ENCODE peak calls at places on chromosome 20, in four cellular contexts. Q, G, L and J are unnamed samples.

GRCh38 chr20:34849778-34850177 is 22.9 kb downstream of the GGT7 start:
- DNase-seq in Q (no peak), G (no peak), L (no peak), J (no peak)

GRCh38 chr20:24488800-24489175 is 19.4 kb downstream of the SYNDIG1 start:
- DNase-seq in Q (no peak), G (no peak), L (peak; percentile 39), J (no peak)

GRCh38 chr20:17655286-17655651 is 26.8 kb downstream of the RRBP1 start:
- DNase-seq in Q (no peak), G (no peak), L (peak; percentile 36), J (no peak)

GRCh38 chr20:53077373-53078205 is 105.4 kb downstream of the TSHZ2 start:
- DNase-seq in Q (no peak), G (no peak), L (no peak), J (no peak)

GRCh38 chr20:52958206-52958605 is 14.0 kb upstream of the TSHZ2 start:
- DNase-seq in Q (no peak), G (no peak), L (no peak), J (no peak)

GRCh38 chr20:7627734-7628663 is 312.3 kb downstream of the HAO1 start:
- DNase-seq in Q (no peak), G (no peak), L (no peak), J (no peak)

GRCh38 chr20:60035-60918 is 27.2 kb upstream of the DEFB125 start:
- DNase-seq in Q (no peak), G (no peak), L (no peak), J (no peak)

GRCh38 chr20:40961686-40962640 is 66.7 kb upstream of the TOP1 start:
- DNase-seq in Q (no peak), G (peak; percentile 64), L (no peak), J (no peak)

GRCh38 chr20:16701296-16701695 is 28.5 kb upstream of the SNRPB2 start:
- DNase-seq in Q (no peak), G (no peak), L (no peak), J (no peak)

GRCh38 chr20:37670426-37670825 is 23.4 kb upstream of the CTNNBL1 start:
- DNase-seq in Q (peak; percentile 11), G (no peak), L (no peak), J (no peak)

GRCh38 chr20:3231889-3232588 is 7.0 kb downstream of the SLC4A11 start:
- DNase-seq in Q (no peak), G (no peak), L (no peak), J (no peak)

GRCh38 chr20:59933296-59933848 is at the start of gene SYCP2:
- DNase-seq in Q (peak; percentile 28), G (peak; percentile 36), L (peak; percentile 86), J (no peak)

GRCh38 chr20:12827796-12828406 is 180.9 kb upstream of the SPTLC3 start:
- DNase-seq in Q (no peak), G (no peak), L (no peak), J (no peak)

GRCh38 chr20:56343861-56344381 is 14.9 kb upstream of the FAM210B start:
- DNase-seq in Q (peak; percentile 21), G (no peak), L (peak; percentile 79), J (peak; percentile 73)

GRCh38 chr20:50314936-50315335 is 124.3 kb downstream of the CEBPB start:
- DNase-seq in Q (no peak), G (no peak), L (no peak), J (no peak)

GRCh38 chr20:1811621-1812498 is 83.3 kb upstream of the SIRPA start:
- DNase-seq in Q (no peak), G (peak; percentile 91), L (no peak), J (no peak)

GRCh38 chr20:38545771-38546170 is 35.2 kb upstream of the ADIG start:
- DNase-seq in Q (no peak), G (no peak), L (no peak), J (no peak)

GRCh38 chr20:58133020-58133419 is 95.4 kb downstream of the ANKRD60 start:
- DNase-seq in Q (no peak), G (no peak), L (no peak), J (no peak)

GRCh38 chr20:36856196-36856595 is 19.7 kb upstream of the TLDC2 start:
- DNase-seq in Q (no peak), G (no peak), L (no peak), J (no peak)

GRCh38 chr20:24160563-24161355 is 172.2 kb upstream of the GGTLC1 start:
- DNase-seq in Q (peak; percentile 13), G (no peak), L (no peak), J (no peak)

GRCh38 chr20:60586417-60587105 is 628.3 kb downstream of the CDH26 start:
- DNase-seq in Q (no peak), G (no peak), L (peak; percentile 74), J (no peak)

GRCh38 chr20:11852801-11853200 is 64.9 kb upstream of the BTBD3 start:
- DNase-seq in Q (no peak), G (no peak), L (no peak), J (no peak)

GRCh38 chr20:50655325-50655880 is 35.9 kb downstream of the RIPOR3 start:
- DNase-seq in Q (peak; percentile 58), G (peak; percentile 65), L (no peak), J (no peak)

GRCh38 chr20:44419131-44419844 is 56.4 kb upstream of the TTPAL start:
- DNase-seq in Q (no peak), G (no peak), L (no peak), J (no peak)

GRCh38 chr20:2751868-2752630 is 48.4 kb downstream of the CPXM1 start:
- DNase-seq in Q (peak; percentile 50), G (no peak), L (peak; percentile 83), J (peak; percentile 66)

GRCh38 chr20:31675828-31676533 is 38.3 kb downstream of the COX4I2 start:
- DNase-seq in Q (no peak), G (no peak), L (peak; percentile 80), J (no peak)

GRCh38 chr20:719816-720215 is 44.2 kb upstream of the SCRT2 start:
- DNase-seq in Q (no peak), G (no peak), L (peak; percentile 41), J (no peak)

GRCh38 chr20:5061209-5061608 is 58.5 kb downstream of the PCNA start:
- DNase-seq in Q (no peak), G (no peak), L (no peak), J (no peak)

GRCh38 chr20:58102252-58102651 is 126.2 kb downstream of the ANKRD60 start:
- DNase-seq in Q (no peak), G (peak; percentile 77), L (no peak), J (no peak)

GRCh38 chr20:5844063-5844681 is 94.0 kb downstream of the SHLD1 start:
- DNase-seq in Q (no peak), G (no peak), L (no peak), J (peak; percentile 44)

GRCh38 chr20:53512076-53512475 is 81.6 kb downstream of the ZNF217 start:
- DNase-seq in Q (no peak), G (no peak), L (no peak), J (no peak)

GRCh38 chr20:22546344-22546743 is 38.0 kb downstream of the FOXA2 start:
- DNase-seq in Q (no peak), G (no peak), L (no peak), J (no peak)

GRCh38 chr20:53399131-53399530 is 194.5 kb downstream of the ZNF217 start:
- DNase-seq in Q (no peak), G (no peak), L (no peak), J (no peak)

GRCh38 chr20:59987135-59987534 is 28.9 kb downstream of the CDH26 start:
- DNase-seq in Q (no peak), G (no peak), L (no peak), J (no peak)

GRCh38 chr20:5001174-5002076 is at the start of gene SLC23A2:
- DNase-seq in Q (peak; percentile 51), G (no peak), L (peak; percentile 93), J (peak; percentile 68)

GRCh38 chr20:46253391-46253790 is 54.9 kb downstream of the CDH22 start:
- DNase-seq in Q (peak; percentile 17), G (no peak), L (no peak), J (no peak)

GRCh38 chr20:44501448-44501847 is 20.4 kb downstream of the SERINC3 start:
- DNase-seq in Q (no peak), G (no peak), L (no peak), J (no peak)

GRCh38 chr20:42074944-42075343 is 456.8 kb upstream of the CHD6 start:
- DNase-seq in Q (no peak), G (no peak), L (no peak), J (no peak)
- TF ChIP-seq POLR2AphosphoS5 in Q (no peak), G (no peak), L (no peak), J (no peak)

GRCh38 chr20:62236674-62236996 is 1.7 kb upstream of the OSBPL2 start:
- DNase-seq in Q (no peak), G (no peak), L (no peak), J (no peak)
- TF ChIP-seq POLR2AphosphoS5 in Q (no peak), G (no peak), L (no peak), J (no peak)

DNA sequence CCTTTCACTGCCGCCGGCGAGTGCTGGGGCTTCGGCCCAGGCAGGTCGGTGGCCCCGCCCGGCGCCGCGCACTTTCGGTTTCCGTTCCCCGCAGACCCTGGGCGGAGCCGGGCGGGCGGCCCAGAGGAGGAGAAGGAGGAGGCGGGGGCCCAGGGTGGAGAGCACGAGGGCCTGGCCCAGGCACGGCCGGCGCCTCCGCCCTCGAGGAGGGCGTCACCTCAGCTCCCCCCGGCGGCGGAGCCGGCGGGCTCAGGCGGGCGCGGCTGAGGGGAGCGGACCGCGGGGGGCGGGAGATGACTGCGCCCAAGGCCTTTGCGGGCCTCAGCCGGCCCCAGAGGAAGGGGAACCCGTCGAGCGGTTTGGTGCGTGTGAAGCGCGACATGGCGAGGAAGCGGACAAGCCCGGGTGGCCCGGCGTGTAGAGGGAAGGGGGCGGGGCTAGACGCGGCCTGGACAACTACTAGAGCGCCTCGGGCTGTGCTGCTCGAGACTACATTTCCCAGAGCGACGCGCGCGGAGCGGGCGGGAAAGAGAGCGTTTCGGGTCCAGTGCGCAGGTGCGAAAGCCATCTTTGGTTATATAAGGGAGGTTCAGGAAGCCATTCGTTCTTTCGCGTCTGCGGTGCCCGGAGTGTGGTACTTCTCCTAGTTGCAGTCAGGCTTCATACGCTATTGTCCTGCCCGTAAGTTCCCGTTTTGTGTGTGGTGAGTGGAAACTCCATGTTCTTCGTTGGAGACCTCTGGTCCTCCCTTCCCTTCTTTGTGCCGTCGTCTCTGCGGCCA is at the start of gene ZNFX1:
- DNase-seq in Q (peak; percentile 99), G (peak; percentile 99), L (peak; percentile 100), J (peak; percentile 87)
- TF ChIP-seq POLR2AphosphoS5 in Q (peak; percentile 100), G (peak; percentile 100), L (peak; percentile 97), J (peak; percentile 100)

GRCh38 chr20:63627129-63627699 is 313 bp upstream of the GMEB2 start:
- DNase-seq in Q (peak; percentile 97), G (peak; percentile 93), L (peak; percentile 98), J (peak; percentile 95)
- TF ChIP-seq POLR2AphosphoS5 in Q (peak; percentile 93), G (peak; percentile 66), L (peak; percentile 97), J (peak; percentile 85)